ENCODE peak calls at places on chromosomes 12 and 14, in seven cellular contexts. K, U, N, F, I, P and A are unnamed samples.

GRCh38 chr14:64926398-64926995 is 12.2 kb downstream of the CHURC1 start:
- DNase-seq in F (no peak), K (no peak), N (no peak), P (no peak), I (no peak), U (no peak), A (no peak)

GRCh38 chr14:31510222-31510621 is 22.4 kb upstream of the GPR33 start:
- DNase-seq in P (peak), I (peak), U (no peak), K (peak), N (no peak), F (peak), A (no peak)

GRCh38 chr12:10829994-10830393 is 3.8 kb upstream of the TAS2R10 start:
- DNase-seq in N (no peak), K (peak), P (no peak), F (no peak), U (no peak), I (no peak), A (no peak)

GRCh38 chr12:57756406-57757341 is 1.8 kb downstream of the MARCHF9 start:
- DNase-seq in U (no peak), N (peak), F (peak), P (peak), K (peak), I (no peak), A (peak)

GRCh38 chr12:70645494-70646317 is 8.5 kb upstream of the PTPRB start:
- DNase-seq in P (peak), F (peak), I (peak), N (no peak), K (peak), U (no peak), A (peak)

GRCh38 chr12:2693204-2693860 is 101.4 kb upstream of the FKBP4 start:
- DNase-seq in F (no peak), I (no peak), U (no peak), P (peak), N (no peak), K (no peak), A (peak)

GRCh38 chr12:6229823-6230222 is 29.6 kb downstream of the CD9 start:
- DNase-seq in P (no peak), I (peak), U (no peak), K (peak), F (peak), N (no peak), A (no peak)

GRCh38 chr12:124833693-124834122 is 30.0 kb downstream of the SCARB1 start:
- DNase-seq in F (no peak), U (peak), K (no peak), N (peak), I (no peak), P (peak), A (peak)

GRCh38 chr14:70692210-70692609 is 50.5 kb downstream of the TTC9 start:
- DNase-seq in F (no peak), I (no peak), N (no peak), P (peak), K (peak), U (no peak), A (no peak)

GRCh38 chr14:81164167-81164774 is 56.5 kb downstream of the GTF2A1 start:
- DNase-seq in K (peak), I (peak), U (peak), N (peak), P (peak), F (peak), A (peak)

GRCh38 chr14:103740991-103741689 is 25.5 kb downstream of the ZFYVE21 start:
- DNase-seq in I (peak), K (peak), N (no peak), F (peak), P (peak), U (no peak), A (no peak)

GRCh38 chr14:48744202-48744601 is 842.0 kb downstream of the RPS29 start:
- DNase-seq in F (no peak), K (no peak), U (no peak), N (no peak), I (no peak), P (no peak), A (no peak)

GRCh38 chr12:132881853-132882252 is 5.6 kb downstream of the CHFR start:
- DNase-seq in I (peak), K (peak), P (no peak), U (no peak), N (no peak), F (peak), A (no peak)

GRCh38 chr12:123971770-123972447 is 722 bp downstream of the CCDC92 start:
- DNase-seq in U (peak), K (peak), P (peak), N (peak), F (peak), I (peak), A (peak)

GRCh38 chr12:67661311-67662011 is 12.9 kb downstream of the DYRK2 start:
- DNase-seq in P (peak), K (no peak), F (peak), U (no peak), I (peak), N (no peak), A (no peak)

GRCh38 chr14:105470812-105471771 is 3.5 kb upstream of the CRIP2 start:
- DNase-seq in F (peak), I (no peak), K (peak), N (peak), U (no peak), P (peak), A (peak)

GRCh38 chr12:103810108-103810507 is 30.9 kb downstream of the NT5DC3 start:
- DNase-seq in I (no peak), K (no peak), N (no peak), P (no peak), F (no peak), U (no peak), A (no peak)

GRCh38 chr12:49635656-49636055 is 12.3 kb downstream of the PRPF40B start:
- DNase-seq in P (no peak), I (no peak), K (no peak), N (no peak), U (no peak), F (no peak), A (peak)

GRCh38 chr12:3311027-3311402 is 180.0 kb upstream of the PRMT8 start:
- DNase-seq in F (no peak), P (no peak), I (no peak), U (no peak), K (peak), N (no peak), A (no peak)

GRCh38 chr12:110785240-110785639 is 42.5 kb upstream of the PPP1CC start:
- DNase-seq in I (no peak), U (no peak), P (no peak), N (no peak), F (no peak), K (no peak), A (no peak)

GRCh38 chr12:50599366-50600095 is 94.7 kb downstream of the DIP2B start:
- DNase-seq in I (no peak), N (no peak), K (peak), F (no peak), U (no peak), P (no peak), A (no peak)

GRCh38 chr12:79844693-79845092 is 90.2 kb downstream of the PPP1R12A start:
- DNase-seq in P (peak), F (peak), I (peak), U (peak), N (no peak), K (peak), A (peak)

GRCh38 chr12:8560986-8561385 is 20.3 kb upstream of the CLEC4E start:
- DNase-seq in P (no peak), U (no peak), N (no peak), F (no peak), I (no peak), K (no peak), A (no peak)

GRCh38 chr12:84551373-84551772 is 361.2 kb downstream of the SLC6A15 start:
- DNase-seq in F (no peak), P (no peak), N (no peak), K (no peak), U (no peak), I (no peak), A (no peak)

GRCh38 chr14:47857646-47858045 is 182.2 kb upstream of the MDGA2 start:
- DNase-seq in I (no peak), N (no peak), P (no peak), U (no peak), K (no peak), F (no peak), A (no peak)

GRCh38 chr14:49427117-49427516 is 159.1 kb downstream of the RPS29 start:
- DNase-seq in K (no peak), U (no peak), F (no peak), P (peak), N (no peak), I (no peak), A (no peak)

GRCh38 chr12:89019439-89020120 is 332.7 kb downstream of the DUSP6 start:
- DNase-seq in U (peak), F (peak), I (peak), P (peak), K (peak), N (peak), A (peak)

DNA sequence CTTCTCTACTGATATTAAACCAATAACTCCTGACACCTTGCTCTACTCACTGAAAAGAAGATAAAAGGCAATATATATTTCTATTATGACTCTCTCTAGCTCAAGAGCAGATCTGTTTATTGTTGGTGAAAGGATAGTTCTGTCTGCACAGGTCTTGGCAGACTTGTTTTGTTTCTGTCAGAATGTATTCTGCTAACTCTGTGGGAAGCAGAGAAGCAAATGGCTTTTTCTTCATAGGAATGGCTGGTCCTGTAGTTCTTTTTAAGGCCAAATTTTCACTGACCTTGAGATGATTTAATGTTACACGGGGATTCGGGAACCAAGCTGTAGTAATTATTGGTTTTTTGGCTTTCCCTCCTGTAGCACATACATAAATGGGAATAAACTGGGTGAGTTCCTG is 512.1 kb downstream of the DIO2 start:
- DNase-seq in F (no peak), P (no peak), I (no peak), K (no peak), N (no peak), U (no peak), A (no peak)
- H2BK120ac ChIP-seq in F (no peak), P (no peak), I (no peak), K (no peak), N (no peak), U (no peak), A (no peak)

GRCh38 chr12:105622846-105623245 is 292.4 kb downstream of the C12orf75 start:
- DNase-seq in I (no peak), U (peak), K (no peak), N (no peak), F (no peak), P (no peak), A (no peak)
- H2BK120ac ChIP-seq in I (no peak), U (no peak), K (no peak), N (no peak), F (no peak), P (no peak), A (no peak)

GRCh38 chr12:131105736-131106356 is 152.1 kb downstream of the ADGRD1 start:
- DNase-seq in P (no peak), F (no peak), U (no peak), I (no peak), K (no peak), N (no peak), A (peak)

GRCh38 chr12:131106542-131106941 is 152.8 kb downstream of the ADGRD1 start:
- DNase-seq in P (no peak), F (no peak), K (no peak), N (no peak), I (no peak), U (no peak), A (no peak)

GRCh38 chr12:131104464-131105350 is 151.0 kb downstream of the ADGRD1 start:
- DNase-seq in F (peak), K (peak), P (peak), U (peak), I (peak), N (peak), A (peak)

GRCh38 chr12:131103614-131104463 is 150.1 kb downstream of the ADGRD1 start:
- DNase-seq in I (no peak), P (no peak), K (no peak), N (no peak), U (peak), F (no peak), A (peak)

GRCh38 chr12:131105351-131105735 is 151.6 kb downstream of the ADGRD1 start:
- DNase-seq in U (no peak), K (no peak), I (no peak), N (no peak), F (no peak), P (no peak), A (no peak)
- H2BK120ac ChIP-seq in U (no peak), K (no peak), I (no peak), N (no peak), F (no peak), P (no peak), A (no peak)

DNA sequence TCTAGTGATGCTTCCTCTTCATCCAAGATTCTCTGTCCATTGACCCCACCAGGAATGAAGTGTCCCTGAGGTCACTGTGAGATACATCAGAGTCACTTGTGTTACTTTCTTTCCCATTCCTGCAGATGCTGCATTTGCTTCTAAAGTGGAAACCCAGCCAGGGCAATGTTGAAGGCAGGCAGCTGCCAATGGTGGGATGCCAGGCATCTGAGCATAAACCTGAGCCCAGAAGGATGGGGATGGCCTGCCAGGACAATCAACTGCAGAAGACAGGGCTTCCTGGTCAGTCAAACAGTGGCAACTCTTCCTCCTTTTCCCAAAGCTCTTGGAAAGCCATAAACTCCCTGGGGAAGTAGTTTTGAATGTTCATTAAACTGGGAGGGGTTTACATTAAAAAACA is 178.0 kb upstream of the TMEM132C start:
- DNase-seq in U (no peak), K (no peak), I (no peak), P (no peak), F (no peak), N (peak), A (peak)
- H2BK120ac ChIP-seq in U (no peak), K (no peak), I (no peak), P (no peak), F (no peak), N (no peak), A (no peak)